ENCODE peak calls at places on chromosome 17, in six cellular contexts. S is EL, H is hypothalamus, T is stomach, R is left kidney, C is mucosa of gallbladder. F is an unnamed sample.
A peak's percentile ranks its signal among the peaks of the same experiment; 100 is the strongest.

GRCh38 chr17:55053855-55054254 is 85.3 kb downstream of the STXBP4 start:
- DNase-seq in S (no peak), H (no peak), T (no peak), R (no peak), C (no peak), F (no peak)

GRCh38 chr17:28712037-28712704 is 483 bp upstream of the PROCA1 start:
- DNase-seq in S (no peak), H (no peak), T (no peak), R (peak; percentile 69), C (no peak), F (peak; percentile 36)

GRCh38 chr17:226773-227580 is 45.5 kb upstream of the DOC2B start:
- DNase-seq in S (no peak), H (peak; percentile 51), T (no peak), R (peak; percentile 67), C (no peak), F (no peak)

GRCh38 chr17:75487351-75488070 is 27.8 kb downstream of the CASKIN2 start:
- DNase-seq in S (no peak), H (no peak), T (no peak), R (peak; percentile 1), C (no peak), F (peak; percentile 48)

GRCh38 chr17:36661047-36661666 is 59.8 kb downstream of the MRM1 start:
- DNase-seq in S (no peak), H (peak; percentile 11), T (no peak), R (peak; percentile 62), C (no peak), F (no peak)

GRCh38 chr17:61734012-61734411 is 129.3 kb downstream of the BRIP1 start:
- DNase-seq in S (no peak), H (no peak), T (no peak), R (no peak), C (no peak), F (no peak)

GRCh38 chr17:32609085-32609484 is 122.3 kb downstream of the CDK5R1 start:
- DNase-seq in S (peak; percentile 23), H (no peak), T (peak; percentile 87), R (peak; percentile 19), C (peak; percentile 63), F (no peak)

GRCh38 chr17:694239-694638 is 20.4 kb downstream of the VPS53 start:
- DNase-seq in S (peak; percentile 98), H (no peak), T (no peak), R (peak; percentile 34), C (no peak), F (no peak)

GRCh38 chr17:7437369-7437863 is 1.9 kb upstream of the FGF11 start:
- DNase-seq in S (no peak), H (no peak), T (no peak), R (no peak), C (no peak), F (no peak)

GRCh38 chr17:47789611-47790520 is 31.7 kb downstream of the OSBPL7 start:
- DNase-seq in S (peak; percentile 58), H (peak; percentile 37), T (peak; percentile 62), R (peak; percentile 75), C (peak; percentile 38), F (peak; percentile 66)

GRCh38 chr17:27009087-27009486 is 284.8 kb upstream of the WSB1 start:
- DNase-seq in S (no peak), H (no peak), T (no peak), R (no peak), C (no peak), F (no peak)

GRCh38 chr17:82875418-82875856 is 35.6 kb upstream of the ZNF750 start:
- DNase-seq in S (no peak), H (no peak), T (peak; percentile 87), R (peak; percentile 54), C (peak; percentile 59), F (no peak)

GRCh38 chr17:19322129-19322505 is 40.4 kb downstream of the B9D1 start:
- DNase-seq in S (no peak), H (no peak), T (no peak), R (no peak), C (no peak), F (no peak)

GRCh38 chr17:8728991-8729390 is 15.6 kb downstream of the CCDC42 start:
- DNase-seq in S (no peak), H (no peak), T (no peak), R (no peak), C (no peak), F (no peak)

F was measured in testis.